ENCODE peak calls at places on chromosome 12, in five cellular contexts. One of them, this sample, is unnamed.

GRCh38 chr12:111792155-111792876 is 25.6 kb downstream of the ALDH2 start:
- DNase-seq in esophagus muscularis mucosa: no peak
- DNase-seq in psoas muscle: peak; percentile 86
- DNase-seq in tibial nerve: peak; percentile 32
- DNase-seq in GM23338: no peak
- DNase-seq in this sample: peak; percentile 74

GRCh38 chr12:8026282-8026637 is 6.3 kb upstream of the FOXJ2 start:
- DNase-seq in tibial nerve: no peak
- DNase-seq in GM23338: no peak
- DNase-seq in psoas muscle: no peak
- DNase-seq in esophagus muscularis mucosa: no peak
- DNase-seq in this sample: no peak

GRCh38 chr12:82438356-82438755 is 80.0 kb downstream of the METTL25 start:
- DNase-seq in esophagus muscularis mucosa: no peak
- DNase-seq in psoas muscle: no peak
- DNase-seq in GM23338: no peak
- DNase-seq in tibial nerve: no peak
- DNase-seq in this sample: no peak

GRCh38 chr12:112381421-112381897 is 772 bp downstream of the HECTD4 start:
- DNase-seq in psoas muscle: peak; percentile 56
- DNase-seq in GM23338: no peak
- DNase-seq in esophagus muscularis mucosa: no peak
- DNase-seq in tibial nerve: no peak
- DNase-seq in this sample: peak; percentile 23

GRCh38 chr12:132582058-132582420 is 28.3 kb downstream of the LRCOL1 start:
- DNase-seq in psoas muscle: no peak
- DNase-seq in GM23338: peak; percentile 72
- DNase-seq in esophagus muscularis mucosa: no peak
- DNase-seq in tibial nerve: no peak
- DNase-seq in this sample: peak; percentile 52

GRCh38 chr12:65280306-65280705 is 1.8 kb downstream of the MSRB3 start:
- DNase-seq in psoas muscle: no peak
- DNase-seq in esophagus muscularis mucosa: no peak
- DNase-seq in tibial nerve: no peak
- DNase-seq in GM23338: no peak
- DNase-seq in this sample: no peak

GRCh38 chr12:122929812-122930211 is 33.9 kb upstream of the VPS37B start:
- DNase-seq in psoas muscle: no peak
- DNase-seq in esophagus muscularis mucosa: no peak
- DNase-seq in GM23338: no peak
- DNase-seq in tibial nerve: no peak
- DNase-seq in this sample: no peak

GRCh38 chr12:131608740-131609665 is 101.9 kb upstream of the SFSWAP start:
- DNase-seq in psoas muscle: peak; percentile 87
- DNase-seq in esophagus muscularis mucosa: peak; percentile 94
- DNase-seq in GM23338: peak; percentile 81
- DNase-seq in tibial nerve: peak; percentile 69
- DNase-seq in this sample: peak; percentile 59

GRCh38 chr12:53073881-53074280 is 5.3 kb downstream of the SPRYD3 start:
- DNase-seq in tibial nerve: no peak
- DNase-seq in GM23338: no peak
- DNase-seq in esophagus muscularis mucosa: peak; percentile 91
- DNase-seq in psoas muscle: peak; percentile 60
- DNase-seq in this sample: peak; percentile 61

GRCh38 chr12:80443974-80444666 is at the start of gene PTPRQ:
- DNase-seq in GM23338: no peak
- DNase-seq in psoas muscle: no peak
- DNase-seq in esophagus muscularis mucosa: no peak
- DNase-seq in tibial nerve: no peak
- DNase-seq in this sample: no peak

GRCh38 chr12:5318874-5319273 is 113.0 kb upstream of the NTF3 start:
- DNase-seq in GM23338: no peak
- DNase-seq in psoas muscle: no peak
- DNase-seq in tibial nerve: no peak
- DNase-seq in esophagus muscularis mucosa: no peak
- DNase-seq in this sample: no peak

GRCh38 chr12:62730649-62731377 is 204.1 kb downstream of the PPM1H start:
- DNase-seq in GM23338: no peak
- DNase-seq in esophagus muscularis mucosa: no peak
- DNase-seq in tibial nerve: no peak
- DNase-seq in psoas muscle: no peak
- DNase-seq in this sample: no peak

GRCh38 chr12:57093412-57094193 is 4.7 kb downstream of the NAB2 start:
- DNase-seq in tibial nerve: peak; percentile 72
- DNase-seq in esophagus muscularis mucosa: peak; percentile 96
- DNase-seq in GM23338: peak; percentile 81
- DNase-seq in psoas muscle: peak; percentile 78
- DNase-seq in this sample: peak; percentile 94

GRCh38 chr12:68893201-68893600 is 39.8 kb downstream of the CPM start:
- DNase-seq in esophagus muscularis mucosa: no peak
- DNase-seq in psoas muscle: no peak
- DNase-seq in GM23338: no peak
- DNase-seq in tibial nerve: no peak
- DNase-seq in this sample: no peak

GRCh38 chr12:12704593-12705230 is 8.7 kb upstream of the GPR19 start:
- DNase-seq in esophagus muscularis mucosa: no peak
- DNase-seq in psoas muscle: peak; percentile 64
- DNase-seq in GM23338: peak; percentile 96
- DNase-seq in tibial nerve: no peak
- DNase-seq in this sample: peak; percentile 56

GRCh38 chr12:94277426-94278000 is 129.1 kb downstream of the PLXNC1 start:
- DNase-seq in esophagus muscularis mucosa: no peak
- DNase-seq in tibial nerve: peak; percentile 53
- DNase-seq in psoas muscle: no peak
- DNase-seq in GM23338: no peak
- DNase-seq in this sample: no peak

GRCh38 chr12:64792128-64792527 is 32.3 kb upstream of the TBC1D30 start:
- DNase-seq in esophagus muscularis mucosa: no peak
- DNase-seq in GM23338: no peak
- DNase-seq in tibial nerve: no peak
- DNase-seq in psoas muscle: no peak
- DNase-seq in this sample: no peak

GRCh38 chr12:27645671-27646070 is 50.6 kb upstream of the REP15 start:
- DNase-seq in esophagus muscularis mucosa: no peak
- DNase-seq in tibial nerve: no peak
- DNase-seq in GM23338: no peak
- DNase-seq in psoas muscle: no peak
- DNase-seq in this sample: no peak

GRCh38 chr12:21677622-21678277 is 20.1 kb upstream of the LDHB start:
- DNase-seq in esophagus muscularis mucosa: no peak
- DNase-seq in psoas muscle: no peak
- DNase-seq in GM23338: no peak
- DNase-seq in tibial nerve: no peak
- DNase-seq in this sample: no peak

GRCh38 chr12:96108321-96108720 is 72.9 kb upstream of the LTA4H start:
- DNase-seq in esophagus muscularis mucosa: no peak
- DNase-seq in GM23338: peak; percentile 23
- DNase-seq in psoas muscle: no peak
- DNase-seq in tibial nerve: no peak
- DNase-seq in this sample: peak; percentile 57

GRCh38 chr12:121025442-121026226 is 9.3 kb upstream of the C12orf43 start:
- DNase-seq in GM23338: no peak
- DNase-seq in esophagus muscularis mucosa: no peak
- DNase-seq in psoas muscle: no peak
- DNase-seq in tibial nerve: no peak
- DNase-seq in this sample: no peak

GRCh38 chr12:58819945-58820344 is 100.4 kb downstream of the LRIG3 start:
- DNase-seq in psoas muscle: no peak
- DNase-seq in GM23338: no peak
- DNase-seq in tibial nerve: no peak
- DNase-seq in esophagus muscularis mucosa: no peak
- DNase-seq in this sample: no peak

GRCh38 chr12:51369581-51369980 is 21.6 kb downstream of the GALNT6 start:
- DNase-seq in GM23338: no peak
- DNase-seq in esophagus muscularis mucosa: no peak
- DNase-seq in tibial nerve: no peak
- DNase-seq in psoas muscle: no peak
- DNase-seq in this sample: no peak

GRCh38 chr12:121009744-121010143 is 6.5 kb downstream of the C12orf43 start:
- DNase-seq in GM23338: peak; percentile 76
- DNase-seq in esophagus muscularis mucosa: no peak
- DNase-seq in tibial nerve: no peak
- DNase-seq in psoas muscle: no peak
- DNase-seq in this sample: no peak

GRCh38 chr12:93946542-93947150 is 201.7 kb upstream of the PLXNC1 start:
- DNase-seq in esophagus muscularis mucosa: no peak
- DNase-seq in GM23338: no peak
- DNase-seq in tibial nerve: no peak
- DNase-seq in psoas muscle: no peak
- DNase-seq in this sample: no peak

GRCh38 chr12:89351489-89352241 is 636 bp downstream of the DUSP6 start:
- DNase-seq in esophagus muscularis mucosa: no peak
- DNase-seq in tibial nerve: no peak
- DNase-seq in GM23338: no peak
- DNase-seq in psoas muscle: peak; percentile 70
- DNase-seq in this sample: no peak
- H3K27ac ChIP-seq in esophagus muscularis mucosa: peak overlapping the region; percentile 99
- H3K27ac ChIP-seq in tibial nerve: peak overlapping the region; percentile 97
- H3K27ac ChIP-seq in GM23338: peak overlapping the region; percentile 77
- H3K27ac ChIP-seq in psoas muscle: peak overlapping the region; percentile 85
- H3K27ac ChIP-seq in this sample: peak overlapping the region; percentile 96

DNA sequence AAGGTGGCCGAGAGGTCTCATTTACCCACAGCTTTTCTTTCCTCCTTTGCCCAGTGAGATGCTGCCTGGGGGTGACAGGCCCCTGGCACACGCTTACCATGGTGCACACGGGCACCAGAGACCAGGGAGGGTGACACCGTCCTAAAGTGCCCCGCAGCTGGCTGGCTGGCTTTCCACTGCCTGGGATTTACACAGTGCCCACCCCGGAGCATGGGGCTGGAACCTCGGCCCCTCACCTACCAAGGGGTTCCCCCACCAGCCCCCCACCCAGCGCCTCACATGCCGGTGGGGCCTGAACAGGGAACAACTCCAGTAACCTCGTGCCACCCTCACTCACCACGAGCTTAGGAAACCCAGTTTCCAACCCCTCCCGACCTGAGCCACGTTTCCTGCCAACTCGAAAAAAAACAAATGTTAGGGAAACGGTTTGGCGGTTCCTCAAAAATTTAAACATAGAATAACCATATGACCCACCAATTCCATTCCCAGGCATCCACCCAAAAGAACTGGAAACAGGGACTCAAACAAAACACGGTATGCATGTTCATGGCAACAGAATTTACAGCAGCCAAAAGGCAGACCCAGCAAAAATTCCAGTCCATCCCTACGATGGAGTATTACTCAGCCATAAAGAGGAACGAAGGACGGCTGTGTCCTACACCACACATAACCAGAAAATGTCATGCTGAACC is 69.1 kb downstream of the NCOR2 start:
- DNase-seq in psoas muscle: peak; percentile 54
- DNase-seq in tibial nerve: no peak
- DNase-seq in GM23338: no peak
- DNase-seq in esophagus muscularis mucosa: no peak
- DNase-seq in this sample: no peak
- H3K4me1 ChIP-seq in psoas muscle: peaks cover 74% of the 10 kb centered on the region
- H3K4me1 ChIP-seq in tibial nerve: peaks cover 9% of the 10 kb centered on the region
- H3K4me1 ChIP-seq in GM23338: peaks cover 37% of the 10 kb centered on the region
- H3K4me1 ChIP-seq in esophagus muscularis mucosa: peaks cover 94% of the 10 kb centered on the region
- H3K4me1 ChIP-seq in this sample: no peaks in the 10 kb centered on the region

GRCh38 chr12:6614513-6615177 is 7.5 kb upstream of the CHD4 start:
- DNase-seq in tibial nerve: no peak
- DNase-seq in GM23338: peak; percentile 76
- DNase-seq in esophagus muscularis mucosa: no peak
- DNase-seq in psoas muscle: no peak
- DNase-seq in this sample: no peak

GRCh38 chr12:6620885-6621274 is 13.7 kb upstream of the CHD4 start:
- DNase-seq in psoas muscle: peak; percentile 34
- DNase-seq in GM23338: no peak
- DNase-seq in esophagus muscularis mucosa: no peak
- DNase-seq in tibial nerve: no peak
- DNase-seq in this sample: no peak

GRCh38 chr12:6618483-6618882 is 11.3 kb upstream of the CHD4 start:
- DNase-seq in esophagus muscularis mucosa: no peak
- DNase-seq in GM23338: no peak
- DNase-seq in psoas muscle: no peak
- DNase-seq in tibial nerve: no peak
- DNase-seq in this sample: no peak

GRCh38 chr12:6615802-6616201 is 8.6 kb upstream of the CHD4 start:
- DNase-seq in psoas muscle: no peak
- DNase-seq in esophagus muscularis mucosa: no peak
- DNase-seq in tibial nerve: no peak
- DNase-seq in GM23338: no peak
- DNase-seq in this sample: peak; percentile 34

DNA sequence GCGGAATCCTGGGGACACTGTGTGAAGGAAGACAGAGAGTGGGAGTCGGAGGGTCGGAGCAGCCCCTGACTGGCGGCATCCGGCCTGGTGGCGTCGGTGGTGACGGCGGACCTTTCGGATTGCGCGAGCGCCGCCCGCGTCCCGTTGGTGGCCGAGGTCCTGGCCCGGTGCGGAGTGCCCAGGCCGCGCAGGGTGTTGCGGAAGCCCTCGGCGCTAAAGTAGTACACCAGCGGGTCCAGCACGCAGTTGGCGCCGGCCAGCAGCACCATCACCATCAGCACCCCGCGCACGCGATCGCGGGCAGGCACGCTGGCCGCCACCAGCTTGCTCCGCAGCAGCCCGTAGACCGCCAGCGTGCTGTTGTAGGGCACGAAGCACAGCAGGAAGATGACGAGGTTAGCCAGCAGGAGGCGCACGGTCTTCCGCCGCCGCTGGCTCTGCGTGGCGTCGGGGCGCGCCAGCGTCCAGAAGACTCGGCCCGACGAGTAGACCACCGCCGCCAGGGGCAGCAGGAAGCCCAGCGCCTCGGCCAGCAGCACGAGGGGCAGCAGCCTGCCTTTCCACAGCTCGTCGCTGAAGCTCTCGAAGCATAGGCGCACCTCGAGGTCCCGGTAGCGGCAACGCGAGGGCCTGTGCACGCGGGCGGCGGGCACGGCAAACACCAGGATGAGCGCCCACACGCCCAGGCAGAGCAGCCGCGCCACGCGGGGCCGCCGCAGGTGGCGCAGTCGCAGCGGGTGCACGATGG is 13.1 kb upstream of the CHD4 start:
- DNase-seq in GM23338: peak; percentile 95
- DNase-seq in psoas muscle: peak; percentile 64
- DNase-seq in tibial nerve: no peak
- DNase-seq in esophagus muscularis mucosa: no peak
- DNase-seq in this sample: no peak
- TF ChIP-seq CTCF in GM23338: peak; percentile 61
- TF ChIP-seq CTCF in psoas muscle: peak; percentile 38
- TF ChIP-seq CTCF in tibial nerve: peak; percentile 69
- TF ChIP-seq CTCF in esophagus muscularis mucosa: peak; percentile 45
- TF ChIP-seq CTCF in this sample: peak; percentile 8

DNA sequence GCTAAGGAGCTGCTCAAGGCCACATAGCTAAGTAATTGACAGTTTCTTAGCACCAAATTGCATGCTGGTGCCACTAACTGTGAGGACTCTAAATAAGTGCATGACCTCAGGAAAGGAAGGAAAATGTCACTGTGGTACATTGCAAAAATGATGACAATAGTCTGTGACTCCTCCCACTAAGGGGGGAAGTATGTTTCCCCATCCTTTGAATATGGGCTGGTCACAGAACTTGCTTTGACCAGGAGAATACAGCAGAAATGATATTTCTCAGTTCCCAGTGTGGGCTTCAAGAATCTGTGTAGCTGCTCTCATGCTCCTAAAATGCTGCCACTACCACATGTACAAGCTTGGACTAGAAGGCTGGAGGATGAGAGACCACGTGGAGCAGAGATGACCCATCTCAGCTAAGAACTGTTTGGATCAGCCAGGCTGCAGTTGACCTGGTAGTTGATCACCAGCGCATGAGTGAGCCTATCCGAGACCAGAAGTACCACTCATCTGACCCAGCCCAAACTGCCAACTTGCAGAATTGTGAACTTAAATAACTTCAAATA is 42.2 kb upstream of the NOS1 start:
- DNase-seq in tibial nerve: no peak
- DNase-seq in esophagus muscularis mucosa: no peak
- DNase-seq in psoas muscle: no peak
- DNase-seq in GM23338: no peak
- DNase-seq in this sample: no peak
- H3K27ac ChIP-seq in tibial nerve: no peak overlapping the region
- H3K27ac ChIP-seq in esophagus muscularis mucosa: no peak overlapping the region
- H3K27ac ChIP-seq in psoas muscle: no peak overlapping the region
- H3K27ac ChIP-seq in GM23338: no peak overlapping the region
- H3K27ac ChIP-seq in this sample: no peak overlapping the region